ENCODE peak calls at places on chromosomes 6 and 20, in eight cellular contexts. One of them, this sample, is unnamed.

GRCh38 chr20:50032955-50033666 is 50.3 kb downstream of the SNAI1 start:
- DNase-seq in heart left ventricle: no peak
- DNase-seq in CD8-positive, alpha-beta T cell: no peak
- DNase-seq in PC-3: peak; percentile 38
- DNase-seq in lower lobe of right lung: no peak
- DNase-seq in lung: no peak
- DNase-seq in cardiac fibroblast: no peak
- DNase-seq in neural progenitor cell: no peak
- DNase-seq in this sample: no peak

GRCh38 chr20:62458256-62459251 is 17.2 kb downstream of the GATA5 start:
- DNase-seq in PC-3: no peak
- DNase-seq in lung: no peak
- DNase-seq in lower lobe of right lung: no peak
- DNase-seq in heart left ventricle: no peak
- DNase-seq in cardiac fibroblast: no peak
- DNase-seq in neural progenitor cell: no peak
- DNase-seq in CD8-positive, alpha-beta T cell: no peak
- DNase-seq in this sample: no peak

GRCh38 chr6:129565331-129565730 is 144.6 kb downstream of the ARHGAP18 start:
- DNase-seq in neural progenitor cell: no peak
- DNase-seq in lower lobe of right lung: no peak
- DNase-seq in lung: no peak
- DNase-seq in heart left ventricle: no peak
- DNase-seq in cardiac fibroblast: no peak
- DNase-seq in PC-3: no peak
- DNase-seq in CD8-positive, alpha-beta T cell: no peak
- DNase-seq in this sample: no peak

GRCh38 chr6:151044465-151045441 is 179.3 kb downstream of the MTHFD1L start:
- DNase-seq in CD8-positive, alpha-beta T cell: no peak
- DNase-seq in neural progenitor cell: peak; percentile 52
- DNase-seq in lower lobe of right lung: peak; percentile 71
- DNase-seq in heart left ventricle: peak; percentile 80
- DNase-seq in PC-3: peak; percentile 93
- DNase-seq in cardiac fibroblast: peak; percentile 96
- DNase-seq in lung: peak; percentile 52
- DNase-seq in this sample: no peak

GRCh38 chr20:40849456-40849855 is 160.4 kb upstream of the MAFB start:
- DNase-seq in lower lobe of right lung: no peak
- DNase-seq in heart left ventricle: no peak
- DNase-seq in cardiac fibroblast: no peak
- DNase-seq in PC-3: no peak
- DNase-seq in CD8-positive, alpha-beta T cell: no peak
- DNase-seq in neural progenitor cell: no peak
- DNase-seq in lung: no peak
- DNase-seq in this sample: no peak

GRCh38 chr6:138517635-138518034 is 18.3 kb upstream of the NHSL1 start:
- DNase-seq in lung: no peak
- DNase-seq in neural progenitor cell: peak; percentile 45
- DNase-seq in lower lobe of right lung: peak; percentile 59
- DNase-seq in cardiac fibroblast: peak; percentile 69
- DNase-seq in PC-3: peak; percentile 68
- DNase-seq in CD8-positive, alpha-beta T cell: peak; percentile 57
- DNase-seq in heart left ventricle: no peak
- DNase-seq in this sample: no peak

GRCh38 chr6:97437087-97437486 is 154.1 kb upstream of the MMS22L start:
- DNase-seq in neural progenitor cell: peak; percentile 54
- DNase-seq in lung: no peak
- DNase-seq in lower lobe of right lung: no peak
- DNase-seq in PC-3: peak; percentile 46
- DNase-seq in CD8-positive, alpha-beta T cell: no peak
- DNase-seq in cardiac fibroblast: peak; percentile 43
- DNase-seq in heart left ventricle: no peak
- DNase-seq in this sample: peak; percentile 2

GRCh38 chr20:60857708-60858107 is 394.4 kb upstream of the CDH4 start:
- DNase-seq in lung: no peak
- DNase-seq in heart left ventricle: no peak
- DNase-seq in neural progenitor cell: no peak
- DNase-seq in PC-3: no peak
- DNase-seq in CD8-positive, alpha-beta T cell: no peak
- DNase-seq in lower lobe of right lung: no peak
- DNase-seq in cardiac fibroblast: peak; percentile 39
- DNase-seq in this sample: no peak

GRCh38 chr6:104421650-104422049 is 438.1 kb downstream of the HACE1 start:
- DNase-seq in neural progenitor cell: no peak
- DNase-seq in cardiac fibroblast: no peak
- DNase-seq in lower lobe of right lung: no peak
- DNase-seq in lung: no peak
- DNase-seq in PC-3: no peak
- DNase-seq in CD8-positive, alpha-beta T cell: no peak
- DNase-seq in heart left ventricle: no peak
- DNase-seq in this sample: no peak

GRCh38 chr6:130848945-130849344 is 21.7 kb downstream of the SMLR1 start:
- DNase-seq in lung: no peak
- DNase-seq in CD8-positive, alpha-beta T cell: no peak
- DNase-seq in cardiac fibroblast: no peak
- DNase-seq in neural progenitor cell: no peak
- DNase-seq in PC-3: no peak
- DNase-seq in lower lobe of right lung: no peak
- DNase-seq in heart left ventricle: no peak
- DNase-seq in this sample: no peak

GRCh38 chr6:13027200-13027599 is 301.1 kb downstream of the TBC1D7 start:
- DNase-seq in heart left ventricle: no peak
- DNase-seq in neural progenitor cell: no peak
- DNase-seq in lower lobe of right lung: no peak
- DNase-seq in cardiac fibroblast: no peak
- DNase-seq in PC-3: no peak
- DNase-seq in CD8-positive, alpha-beta T cell: no peak
- DNase-seq in lung: no peak
- DNase-seq in this sample: no peak

GRCh38 chr6:40398810-40399477 is 188.2 kb downstream of the LRFN2 start:
- DNase-seq in CD8-positive, alpha-beta T cell: no peak
- DNase-seq in cardiac fibroblast: no peak
- DNase-seq in PC-3: no peak
- DNase-seq in lung: no peak
- DNase-seq in neural progenitor cell: peak; percentile 25
- DNase-seq in heart left ventricle: no peak
- DNase-seq in lower lobe of right lung: no peak
- DNase-seq in this sample: no peak

GRCh38 chr20:36434383-36434782 is 106.9 kb upstream of the MYL9 start:
- DNase-seq in lower lobe of right lung: no peak
- DNase-seq in heart left ventricle: no peak
- DNase-seq in PC-3: no peak
- DNase-seq in cardiac fibroblast: no peak
- DNase-seq in neural progenitor cell: no peak
- DNase-seq in CD8-positive, alpha-beta T cell: no peak
- DNase-seq in lung: no peak
- DNase-seq in this sample: no peak

GRCh38 chr20:63911171-63911570 is 16.2 kb downstream of the DNAJC5 start:
- DNase-seq in heart left ventricle: no peak
- DNase-seq in lung: no peak
- DNase-seq in lower lobe of right lung: no peak
- DNase-seq in neural progenitor cell: no peak
- DNase-seq in PC-3: peak; percentile 92
- DNase-seq in CD8-positive, alpha-beta T cell: no peak
- DNase-seq in cardiac fibroblast: peak; percentile 21
- DNase-seq in this sample: no peak

GRCh38 chr20:9660236-9660868 is 146.0 kb downstream of the LAMP5 start:
- DNase-seq in PC-3: peak; percentile 43
- DNase-seq in lung: no peak
- DNase-seq in lower lobe of right lung: no peak
- DNase-seq in CD8-positive, alpha-beta T cell: no peak
- DNase-seq in heart left ventricle: no peak
- DNase-seq in cardiac fibroblast: peak; percentile 3
- DNase-seq in neural progenitor cell: peak; percentile 73
- DNase-seq in this sample: peak; percentile 2

DNA sequence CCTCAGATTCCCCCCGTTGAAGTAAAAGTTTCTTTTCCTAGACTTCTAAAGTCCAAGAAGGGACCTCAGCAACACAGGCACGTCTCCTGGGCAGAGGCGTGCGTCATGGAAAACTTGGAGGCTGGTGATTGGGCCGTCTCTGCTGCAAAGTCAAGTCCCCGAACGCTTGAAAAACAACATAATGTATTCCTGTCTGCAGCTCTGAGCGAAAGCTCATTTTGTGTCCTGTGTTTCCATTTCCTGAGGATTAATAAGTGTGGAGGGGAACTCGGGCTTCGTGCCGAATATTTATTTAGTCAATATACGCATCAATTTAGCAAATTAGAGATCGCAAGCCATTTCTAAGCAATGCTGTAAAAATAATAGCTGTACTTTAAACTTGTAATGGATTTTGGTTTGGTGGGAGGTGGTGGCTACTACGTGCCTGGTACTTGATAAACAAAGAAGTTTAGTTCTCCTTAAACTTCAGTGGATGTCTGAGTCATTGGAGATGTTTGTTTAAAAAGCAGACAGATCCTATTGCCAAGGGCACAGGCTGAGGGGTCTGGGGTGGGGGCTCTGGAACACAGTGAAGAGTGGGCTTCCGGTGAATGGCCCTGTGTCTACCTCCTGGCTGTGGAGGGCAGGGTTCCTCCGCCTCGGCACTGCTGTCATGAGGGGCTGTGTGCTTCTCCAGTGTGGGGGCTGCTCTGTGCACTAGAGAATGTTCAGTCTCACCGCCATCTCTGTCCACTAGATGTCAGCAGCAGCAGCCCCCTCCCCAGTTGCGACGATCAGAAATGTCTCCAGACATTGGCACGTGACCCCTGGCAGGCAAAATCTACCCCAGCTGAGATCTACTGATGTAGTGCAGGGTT is 21.8 kb downstream of the PCK1 start:
- DNase-seq in CD8-positive, alpha-beta T cell: no peak
- DNase-seq in lung: no peak
- DNase-seq in lower lobe of right lung: no peak
- DNase-seq in neural progenitor cell: peak; percentile 64
- DNase-seq in heart left ventricle: no peak
- DNase-seq in PC-3: peak; percentile 61
- DNase-seq in cardiac fibroblast: peak; percentile 34
- DNase-seq in this sample: no peak
- TF ChIP-seq CTCF in CD8-positive, alpha-beta T cell: no peak
- TF ChIP-seq CTCF in lung: no peak
- TF ChIP-seq CTCF in lower lobe of right lung: peak; percentile 38
- TF ChIP-seq CTCF in neural progenitor cell: peak; percentile 68
- TF ChIP-seq CTCF in heart left ventricle: peak; percentile 28
- TF ChIP-seq CTCF in PC-3: peak; percentile 80
- TF ChIP-seq CTCF in cardiac fibroblast: peak; percentile 6
- TF ChIP-seq CTCF in this sample: peak; percentile 52

GRCh38 chr20:51696304-51697118 is 71.7 kb downstream of the ATP9A start:
- DNase-seq in heart left ventricle: no peak
- DNase-seq in CD8-positive, alpha-beta T cell: no peak
- DNase-seq in cardiac fibroblast: peak; percentile 20
- DNase-seq in lower lobe of right lung: no peak
- DNase-seq in neural progenitor cell: no peak
- DNase-seq in lung: no peak
- DNase-seq in PC-3: peak; percentile 68
- DNase-seq in this sample: no peak
- H3K4me3 ChIP-seq in heart left ventricle: no peak overlapping the region
- H3K4me3 ChIP-seq in CD8-positive, alpha-beta T cell: no peak overlapping the region
- H3K4me3 ChIP-seq in cardiac fibroblast: no peak overlapping the region
- H3K4me3 ChIP-seq in lower lobe of right lung: peak overlapping the region; percentile 3
- H3K4me3 ChIP-seq in neural progenitor cell: peak overlapping the region; percentile 18
- H3K4me3 ChIP-seq in lung: no peak overlapping the region
- H3K4me3 ChIP-seq in PC-3: peak overlapping the region; percentile 50
- H3K4me3 ChIP-seq in this sample: peak overlapping the region; percentile 14

DNA sequence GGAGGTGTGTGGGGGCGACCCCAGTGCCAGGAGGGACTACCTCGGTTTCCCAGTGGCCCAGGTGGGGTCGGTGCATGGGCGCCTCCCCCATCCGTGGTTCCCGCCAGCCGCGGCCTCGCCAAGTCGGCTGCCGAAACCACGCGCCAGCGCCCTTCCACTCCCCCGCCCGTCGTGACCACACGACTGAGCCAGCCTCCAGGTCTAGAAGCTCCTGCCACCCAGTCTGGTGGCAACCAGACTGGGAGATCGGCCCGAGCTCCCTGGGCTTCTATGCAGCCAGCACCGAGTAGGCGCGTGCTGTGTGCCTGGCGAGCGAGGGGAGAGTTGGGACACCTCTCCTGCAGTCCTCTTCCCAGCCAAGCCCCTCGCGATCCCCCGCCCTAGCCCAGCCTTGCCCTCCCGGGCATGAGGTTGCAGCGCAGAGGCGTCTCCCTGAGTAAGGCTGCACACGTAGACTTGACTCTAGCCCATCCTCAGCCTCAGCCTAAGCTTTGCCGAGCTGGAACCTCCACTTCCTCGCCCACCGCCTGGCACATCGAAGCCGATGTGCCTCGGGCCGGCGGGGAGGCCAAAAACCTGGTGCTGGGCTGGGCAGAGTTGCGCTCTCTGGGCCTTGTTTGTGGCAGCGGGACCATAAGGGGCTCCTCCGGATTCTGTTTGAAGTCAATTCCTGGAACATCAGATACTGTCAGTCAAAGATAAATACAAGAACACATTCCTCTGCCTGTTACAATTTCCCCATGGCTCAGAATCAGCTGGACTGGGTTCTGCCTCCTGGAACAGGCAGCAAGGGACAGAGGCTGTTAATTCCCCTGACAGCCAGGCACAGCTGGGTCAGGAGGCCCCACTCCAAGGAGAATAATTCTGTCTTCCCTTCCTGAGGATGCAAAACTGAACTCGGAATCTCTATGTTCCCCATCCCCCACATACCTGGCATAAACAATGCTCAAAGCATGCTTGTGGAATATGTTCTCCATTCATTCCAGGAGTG is 1.5 kb upstream of the CPNE5 start:
- DNase-seq in lung: no peak
- DNase-seq in lower lobe of right lung: no peak
- DNase-seq in heart left ventricle: peak; percentile 70
- DNase-seq in CD8-positive, alpha-beta T cell: peak; percentile 46
- DNase-seq in PC-3: no peak
- DNase-seq in cardiac fibroblast: no peak
- DNase-seq in neural progenitor cell: peak; percentile 55
- DNase-seq in this sample: no peak
- TF ChIP-seq CTCF in lung: no peak
- TF ChIP-seq CTCF in lower lobe of right lung: no peak
- TF ChIP-seq CTCF in heart left ventricle: no peak
- TF ChIP-seq CTCF in CD8-positive, alpha-beta T cell: no peak
- TF ChIP-seq CTCF in PC-3: no peak
- TF ChIP-seq CTCF in cardiac fibroblast: no peak
- TF ChIP-seq CTCF in neural progenitor cell: no peak
- TF ChIP-seq CTCF in this sample: no peak

GRCh38 chr6:16687045-16687444 is 74.2 kb downstream of the ATXN1 start:
- DNase-seq in heart left ventricle: no peak
- DNase-seq in neural progenitor cell: no peak
- DNase-seq in PC-3: no peak
- DNase-seq in lower lobe of right lung: no peak
- DNase-seq in CD8-positive, alpha-beta T cell: no peak
- DNase-seq in lung: no peak
- DNase-seq in cardiac fibroblast: no peak
- DNase-seq in this sample: no peak
- H3K4me3 ChIP-seq in heart left ventricle: no peak overlapping the region
- H3K4me3 ChIP-seq in neural progenitor cell: no peak overlapping the region
- H3K4me3 ChIP-seq in PC-3: no peak overlapping the region
- H3K4me3 ChIP-seq in lower lobe of right lung: no peak overlapping the region
- H3K4me3 ChIP-seq in CD8-positive, alpha-beta T cell: no peak overlapping the region
- H3K4me3 ChIP-seq in lung: no peak overlapping the region
- H3K4me3 ChIP-seq in cardiac fibroblast: no peak overlapping the region
- H3K4me3 ChIP-seq in this sample: no peak overlapping the region

GRCh38 chr20:19661717-19662637 is 96.1 kb upstream of the RIN2 start:
- DNase-seq in lung: peak; percentile 58
- DNase-seq in CD8-positive, alpha-beta T cell: peak; percentile 39
- DNase-seq in heart left ventricle: peak; percentile 47
- DNase-seq in cardiac fibroblast: peak; percentile 86
- DNase-seq in PC-3: peak; percentile 91
- DNase-seq in lower lobe of right lung: peak; percentile 51
- DNase-seq in neural progenitor cell: peak; percentile 70
- DNase-seq in this sample: peak; percentile 37
- TF ChIP-seq CTCF in lung: peak; percentile 94
- TF ChIP-seq CTCF in CD8-positive, alpha-beta T cell: peak; percentile 92
- TF ChIP-seq CTCF in heart left ventricle: peak; percentile 99
- TF ChIP-seq CTCF in cardiac fibroblast: peak; percentile 99
- TF ChIP-seq CTCF in PC-3: peak; percentile 98
- TF ChIP-seq CTCF in lower lobe of right lung: peak; percentile 96
- TF ChIP-seq CTCF in neural progenitor cell: peak; percentile 96
- TF ChIP-seq CTCF in this sample: peak; percentile 97